ENCODE peak calls at places on chromosomes 7 and 10, in eight cellular contexts. Z, H, V, M, I, U, R and L are unnamed samples.

GRCh38 chr10:55500931-55501559 is 700.0 kb upstream of the PCDH15 start:
- DNase-seq in Z (peak), H (no peak), V (no peak), M (peak), I (no peak), U (peak), R (no peak), L (peak)

GRCh38 chr10:113562693-113563092 is 9.8 kb downstream of the HABP2 start:
- DNase-seq in Z (no peak), H (no peak), V (no peak), M (no peak), I (no peak), U (no peak), R (no peak), L (no peak)

GRCh38 chr10:95275726-95276366 is 15.0 kb downstream of the PDLIM1 start:
- DNase-seq in Z (no peak), H (no peak), V (no peak), M (no peak), I (no peak), U (no peak), R (no peak), L (no peak)

GRCh38 chr7:83643754-83644153 is 5.2 kb downstream of the SEMA3E start:
- DNase-seq in Z (no peak), H (no peak), V (no peak), M (no peak), I (no peak), U (no peak), R (no peak), L (no peak)

GRCh38 chr7:22356010-22356854 is 722 bp downstream of the RAPGEF5 start:
- DNase-seq in Z (peak), H (no peak), V (no peak), M (peak), I (no peak), U (peak), R (no peak), L (no peak)

GRCh38 chr10:77463967-77464745 is 173.5 kb downstream of the KCNMA1 start:
- DNase-seq in Z (no peak), H (no peak), V (no peak), M (no peak), I (no peak), U (no peak), R (no peak), L (no peak)

GRCh38 chr10:97584060-97584797 is at the start of gene HOGA1:
- DNase-seq in Z (peak), H (no peak), V (peak), M (peak), I (peak), U (peak), R (no peak), L (no peak)

GRCh38 chr10:112361951-112362770 is 11.8 kb upstream of the ACSL5 start:
- DNase-seq in Z (peak), H (no peak), V (no peak), M (no peak), I (no peak), U (no peak), R (no peak), L (no peak)

GRCh38 chr7:18770852-18771251 is 275.3 kb downstream of the HDAC9 start:
- DNase-seq in Z (no peak), H (no peak), V (no peak), M (no peak), I (no peak), U (no peak), R (no peak), L (no peak)

GRCh38 chr10:96719850-96720421 is 378 bp downstream of the PIK3AP1 start:
- DNase-seq in Z (peak), H (no peak), V (peak), M (peak), I (peak), U (peak), R (peak), L (no peak)

GRCh38 chr10:113539789-113540188 is 13.1 kb upstream of the HABP2 start:
- DNase-seq in Z (no peak), H (no peak), V (no peak), M (no peak), I (no peak), U (no peak), R (no peak), L (no peak)

GRCh38 chr10:127163632-127164031 is 32.8 kb downstream of the INSYN2A start:
- DNase-seq in Z (no peak), H (no peak), V (no peak), M (peak), I (no peak), U (no peak), R (no peak), L (no peak)

GRCh38 chr7:28564755-28565374 is 152.5 kb downstream of the CREB5 start:
- DNase-seq in Z (no peak), H (no peak), V (no peak), M (no peak), I (no peak), U (no peak), R (no peak), L (no peak)

GRCh38 chr10:3226960-3227724 is 54.6 kb upstream of the PITRM1 start:
- DNase-seq in Z (no peak), H (no peak), V (peak), M (no peak), I (peak), U (no peak), R (no peak), L (no peak)

GRCh38 chr10:110903280-110904278 is 15.4 kb downstream of the BBIP1 start:
- DNase-seq in Z (no peak), H (no peak), V (no peak), M (no peak), I (no peak), U (no peak), R (no peak), L (no peak)

GRCh38 chr7:32892521-32893224 is 1.1 kb upstream of the KBTBD2 start:
- DNase-seq in Z (peak), H (no peak), V (no peak), M (peak), I (peak), U (no peak), R (no peak), L (no peak)

GRCh38 chr10:53646525-53646924 is 873.9 kb upstream of the MBL2 start:
- DNase-seq in Z (no peak), H (no peak), V (no peak), M (peak), I (no peak), U (no peak), R (no peak), L (no peak)

GRCh38 chr10:64867501-64867962 is 1346.3 kb downstream of the REEP3 start:
- DNase-seq in Z (no peak), H (no peak), V (no peak), M (no peak), I (no peak), U (peak), R (peak), L (no peak)

GRCh38 chr7:103735377-103735776 is 254.1 kb downstream of the RELN start:
- DNase-seq in Z (no peak), H (no peak), V (no peak), M (no peak), I (no peak), U (peak), R (no peak), L (no peak)

DNA sequence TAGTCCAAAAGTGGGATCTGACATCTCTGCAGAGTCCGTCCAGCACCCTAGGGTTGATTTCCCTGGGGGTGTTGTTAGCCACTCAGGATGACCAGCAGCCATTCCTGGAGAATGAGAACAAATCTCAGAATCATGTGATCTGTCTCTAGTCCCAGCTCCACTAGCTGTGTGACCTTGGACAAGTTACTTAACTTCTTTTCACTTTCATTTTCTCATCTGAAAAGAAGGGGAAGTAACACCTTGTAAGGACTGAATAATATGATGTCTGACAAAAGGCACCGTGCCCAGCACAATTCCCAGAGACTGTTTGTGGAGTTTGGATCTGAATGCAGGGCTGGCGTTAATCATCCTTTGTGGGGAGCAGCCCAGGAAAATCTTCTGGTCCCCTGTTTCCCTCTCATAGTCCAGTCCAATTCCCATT is 44.2 kb downstream of the MTURN start:
- DNase-seq in Z (no peak), H (peak), V (no peak), M (no peak), I (no peak), U (no peak), R (no peak), L (no peak)
- TF ChIP-seq REST in Z (no peak), H (no peak), V (no peak), M (no peak), I (no peak), U (no peak), R (no peak), L (no peak)

GRCh38 chr7:75732764-75733630 is 5.7 kb downstream of the HIP1 start:
- DNase-seq in Z (no peak), H (no peak), V (peak), M (peak), I (peak), U (no peak), R (peak), L (no peak)
- TF ChIP-seq REST in Z (no peak), H (no peak), V (no peak), M (peak), I (no peak), U (no peak), R (no peak), L (no peak)

DNA sequence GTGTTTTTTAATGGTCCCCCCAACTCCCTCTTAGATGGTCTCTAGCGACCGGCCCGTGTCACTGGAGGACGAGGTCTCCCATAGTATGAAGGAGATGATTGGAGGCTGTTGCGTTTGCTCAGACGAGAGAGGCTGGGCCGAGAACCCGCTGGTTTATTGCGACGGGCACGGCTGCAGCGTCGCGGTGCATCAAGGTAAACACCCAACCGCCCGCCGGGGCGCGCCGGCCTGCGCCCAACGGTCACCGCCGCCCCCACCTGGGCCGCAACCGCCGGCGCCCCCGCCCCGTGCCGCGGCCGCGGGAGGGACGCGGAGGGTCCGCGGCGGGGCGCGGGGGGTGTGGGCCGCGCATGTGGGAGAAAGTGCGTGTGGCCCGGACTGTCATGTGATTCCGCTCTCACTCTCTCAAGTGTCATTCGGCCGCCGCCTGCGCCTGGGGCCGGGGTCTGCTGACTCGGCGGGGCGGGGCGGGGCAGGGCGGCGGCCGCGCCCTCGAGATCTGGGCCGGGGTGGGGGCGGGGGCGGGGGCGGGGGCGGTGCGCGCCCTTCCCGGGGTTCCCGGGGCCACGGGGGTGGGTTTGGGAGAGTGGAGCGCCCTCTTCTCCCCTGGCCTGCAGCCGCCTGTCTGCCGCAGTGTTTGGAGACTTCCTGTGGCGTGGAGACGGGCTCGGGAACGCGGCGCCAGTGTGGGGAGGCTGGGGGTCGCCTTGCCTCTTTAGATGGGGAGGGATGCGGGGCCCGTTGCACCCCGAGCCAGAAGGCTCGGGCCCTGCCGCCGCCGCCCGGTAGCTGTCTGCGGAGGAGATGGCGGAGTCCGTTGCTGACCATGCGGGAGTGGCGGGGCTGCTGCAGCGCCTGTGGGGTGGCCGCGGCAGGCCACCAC is 820 bp downstream of the MLLT10 start:
- DNase-seq in Z (peak), H (no peak), V (peak), M (peak), I (no peak), U (peak), R (peak), L (no peak)
- TF ChIP-seq REST in Z (no peak), H (no peak), V (no peak), M (no peak), I (no peak), U (no peak), R (no peak), L (no peak)

GRCh38 chr10:21065621-21066248 is 168.6 kb upstream of the NEBL start:
- DNase-seq in Z (no peak), H (no peak), V (no peak), M (peak), I (no peak), U (no peak), R (no peak), L (no peak)
- TF ChIP-seq REST in Z (no peak), H (no peak), V (no peak), M (no peak), I (no peak), U (no peak), R (no peak), L (no peak)

GRCh38 chr10:70773461-70773860 is 11.7 kb downstream of the TBATA start:
- DNase-seq in Z (no peak), H (no peak), V (no peak), M (no peak), I (no peak), U (no peak), R (no peak), L (no peak)

GRCh38 chr10:70772627-70773026 is 12.6 kb downstream of the TBATA start:
- DNase-seq in Z (no peak), H (no peak), V (no peak), M (peak), I (no peak), U (no peak), R (no peak), L (no peak)

GRCh38 chr10:70769121-70769520 is 16.1 kb downstream of the TBATA start:
- DNase-seq in Z (no peak), H (no peak), V (no peak), M (no peak), I (no peak), U (no peak), R (no peak), L (no peak)

GRCh38 chr10:70771311-70772194 is 13.6 kb downstream of the TBATA start:
- DNase-seq in Z (no peak), H (no peak), V (no peak), M (peak), I (no peak), U (no peak), R (no peak), L (no peak)

DNA sequence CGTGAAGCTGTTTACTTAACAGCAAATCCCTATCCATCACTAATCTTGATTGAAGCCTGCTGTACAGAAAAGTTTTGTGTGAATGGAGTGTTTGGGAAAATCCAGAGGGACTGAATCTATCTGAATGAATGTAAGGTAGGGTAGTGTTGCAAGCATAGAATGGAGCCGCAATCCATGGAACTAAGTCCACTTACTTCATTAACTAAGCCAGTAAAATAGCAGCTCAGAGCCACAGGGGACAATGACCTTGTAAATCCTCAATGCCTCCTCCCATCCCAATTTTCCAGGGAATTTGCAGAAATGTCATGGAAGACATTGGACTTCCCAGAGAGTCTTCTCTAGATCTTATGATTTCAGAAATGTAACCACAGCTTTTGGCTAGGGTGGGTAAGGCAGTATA is 15.2 kb downstream of the TBATA start:
- DNase-seq in Z (no peak), H (no peak), V (no peak), M (no peak), I (no peak), U (no peak), R (no peak), L (no peak)
- TF ChIP-seq REST in Z (no peak), H (no peak), V (no peak), M (no peak), I (no peak), U (no peak), R (no peak), L (no peak)

DNA sequence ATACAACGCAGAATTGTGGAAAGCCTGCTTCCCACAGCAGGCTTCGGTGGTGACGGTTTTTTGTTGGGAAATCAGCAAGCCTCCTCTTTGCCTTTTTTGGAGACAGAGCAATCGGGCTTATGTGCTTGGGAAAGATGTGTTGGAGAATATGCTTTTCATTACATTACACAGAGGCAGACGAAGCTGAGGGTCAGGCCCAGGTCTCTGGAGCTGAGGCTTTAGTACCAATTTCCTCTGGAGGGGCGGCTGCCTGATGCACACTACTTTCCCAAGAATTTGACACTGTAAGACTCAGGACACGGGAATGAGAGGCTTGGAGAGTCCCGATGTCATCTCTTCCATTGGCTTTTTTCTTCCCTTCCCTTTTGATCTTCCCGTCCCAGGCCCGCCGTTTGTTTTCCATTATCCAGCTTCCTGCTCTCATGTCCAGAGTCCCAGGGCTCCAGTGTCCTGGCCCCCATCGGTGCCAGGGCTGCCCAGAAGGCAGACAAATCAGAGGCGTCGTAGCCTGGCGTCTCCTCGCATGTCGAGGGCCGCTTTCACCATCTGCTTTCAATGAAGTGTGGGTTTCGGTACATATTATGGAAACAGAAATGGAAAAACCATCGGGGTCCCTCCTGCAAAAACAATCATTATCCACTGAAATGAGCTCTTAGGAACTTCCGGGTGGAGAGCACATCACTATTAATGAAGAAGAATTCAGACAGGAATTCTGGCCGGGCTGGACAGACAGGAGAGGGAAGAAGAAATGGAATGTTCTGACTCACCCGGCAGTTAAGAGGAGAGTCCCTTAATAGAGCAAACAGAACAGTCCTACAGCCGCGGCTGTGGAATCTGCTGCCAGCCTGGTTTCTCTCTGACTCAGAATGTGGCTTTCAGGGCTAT is 123.0 kb upstream of the JCAD start:
- DNase-seq in Z (no peak), H (no peak), V (peak), M (peak), I (no peak), U (peak), R (no peak), L (no peak)
- TF ChIP-seq REST in Z (no peak), H (no peak), V (no peak), M (peak), I (no peak), U (no peak), R (no peak), L (no peak)

GRCh38 chr10:122229678-122230077 is 41.4 kb upstream of the BTBD16 start:
- DNase-seq in Z (no peak), H (no peak), V (no peak), M (peak), I (no peak), U (no peak), R (no peak), L (no peak)
- TF ChIP-seq REST in Z (no peak), H (no peak), V (no peak), M (no peak), I (no peak), U (no peak), R (no peak), L (no peak)

DNA sequence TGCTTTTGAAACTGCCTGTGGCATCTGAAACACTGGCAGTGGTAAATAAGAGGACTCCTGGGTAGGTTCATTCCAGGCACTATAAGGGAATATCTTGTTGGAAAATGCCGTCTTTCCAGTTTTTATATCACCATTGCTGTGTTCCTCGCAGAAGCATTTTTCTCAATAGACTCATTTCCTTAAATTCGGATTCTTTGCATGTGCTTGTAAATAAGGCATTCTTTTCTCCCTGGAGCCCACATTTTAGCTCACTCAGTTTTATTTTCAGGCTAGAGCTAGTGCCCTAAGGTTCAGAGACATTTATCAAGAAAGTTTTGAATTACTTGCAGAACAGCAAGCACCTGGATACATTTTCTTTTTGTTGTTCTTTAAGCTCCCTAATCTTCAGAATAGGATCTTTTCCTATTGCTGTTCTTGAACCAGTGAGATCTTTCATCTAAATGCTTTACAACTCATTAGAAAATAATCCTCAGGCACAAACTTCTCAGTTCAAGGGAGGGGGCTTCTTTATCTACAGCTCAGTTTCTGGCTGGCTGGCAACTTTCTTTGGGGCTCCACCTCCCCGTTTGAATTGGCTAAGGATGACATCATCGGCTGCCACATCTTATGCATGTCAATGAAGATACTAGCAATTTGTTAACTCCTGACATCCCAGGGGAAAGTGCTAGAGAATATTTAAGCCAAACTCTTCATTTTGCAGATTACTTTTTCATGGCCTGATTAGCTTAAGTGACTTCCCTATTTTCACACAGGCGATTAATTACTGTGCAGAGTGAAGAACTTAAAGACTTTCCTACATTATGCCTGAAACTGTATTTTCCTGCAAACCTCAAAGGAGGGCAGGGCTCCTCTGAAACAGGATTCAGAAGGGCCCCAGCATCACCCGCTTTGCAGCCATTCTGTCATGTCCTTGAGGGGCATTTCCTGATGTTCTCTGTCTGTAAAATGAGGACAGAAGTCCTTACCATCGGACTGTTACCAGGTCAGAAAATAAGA is 133.8 kb upstream of the RSU1 start:
- DNase-seq in Z (peak), H (no peak), V (no peak), M (peak), I (peak), U (no peak), R (peak), L (no peak)
- TF ChIP-seq REST in Z (no peak), H (no peak), V (no peak), M (no peak), I (no peak), U (no peak), R (no peak), L (no peak)

GRCh38 chr10:132627736-132628512 is 90.3 kb downstream of the INPP5A start:
- DNase-seq in Z (no peak), H (no peak), V (no peak), M (peak), I (no peak), U (no peak), R (peak), L (no peak)
- TF ChIP-seq REST in Z (no peak), H (no peak), V (no peak), M (no peak), I (no peak), U (no peak), R (no peak), L (no peak)

GRCh38 chr7:139570119-139570518 is 46.6 kb downstream of the CLEC2L start:
- DNase-seq in Z (no peak), H (no peak), V (no peak), M (peak), I (no peak), U (no peak), R (no peak), L (no peak)
- TF ChIP-seq REST in Z (no peak), H (no peak), V (no peak), M (no peak), I (no peak), U (no peak), R (no peak), L (no peak)